ENCODE peak calls at places on chromosomes 3 and 15, in nine cellular contexts. M is psoas muscle; N is CD14-positive monocyte; Y is ecto neural progenitor cell; T is HuH-7; J is lung; U is progenitor cell of endocrine pancreas; R is activated naive CD4-positive, alpha-beta T cell; L is activated T-helper 1 cell treated with anti-CD3 and anti-CD28 coated beads, Interleukin-2, amount 50 U/mL, for 16 hours. V is an unnamed sample.

GRCh38 chr3:49530231-49530630 is 24.0 kb upstream of the BSN start:
- DNase-seq in R (no peak), Y (no peak), J (peak), L (no peak), U (no peak), M (no peak), T (no peak), N (no peak), V (no peak)

GRCh38 chr3:49119439-49119838 is 1.2 kb downstream of the USP19 start:
- DNase-seq in N (no peak), J (no peak), L (no peak), U (no peak), T (no peak), R (no peak), Y (no peak), M (no peak), V (no peak)

GRCh38 chr3:179276743-179277142 is 25.8 kb upstream of the KCNMB3 start:
- DNase-seq in M (no peak), U (no peak), R (no peak), L (no peak), J (no peak), Y (no peak), T (no peak), N (no peak), V (no peak)

GRCh38 chr3:175431396-175431795 is 572.3 kb downstream of the NAALADL2 start:
- DNase-seq in J (no peak), M (no peak), Y (no peak), R (no peak), U (no peak), N (no peak), L (no peak), T (peak), V (no peak)

GRCh38 chr15:28984421-28985375 is 98.9 kb downstream of the APBA2 start:
- DNase-seq in Y (peak), U (no peak), N (no peak), R (no peak), L (no peak), J (no peak), M (no peak), T (no peak), V (no peak)

GRCh38 chr3:65893631-65894030 is 145.1 kb downstream of the MAGI1 start:
- DNase-seq in J (no peak), R (no peak), N (no peak), M (no peak), Y (no peak), T (no peak), L (no peak), U (no peak), V (no peak)

GRCh38 chr15:85003593-85004312 is 22.1 kb downstream of the PDE8A start:
- DNase-seq in J (no peak), M (no peak), Y (no peak), U (no peak), N (peak), L (no peak), T (no peak), R (no peak), V (no peak)

GRCh38 chr3:58625196-58625595 is 41.4 kb downstream of the FAM3D start:
- DNase-seq in T (no peak), N (no peak), Y (no peak), J (no peak), M (no peak), U (no peak), R (no peak), L (no peak), V (no peak)

GRCh38 chr3:24953060-24953771 is 458.6 kb upstream of the THRB start:
- DNase-seq in U (no peak), T (no peak), Y (no peak), R (no peak), J (no peak), M (no peak), L (no peak), N (no peak), V (no peak)

V was measured in ascending aorta.